ENCODE peak calls at places on chromosomes 11 and 22, in seven cellular contexts. I is K562, T is lung, O is endothelial cell, D is right atrium auricular region, U is BJ, C is omental fat pad. K is an unnamed sample.

GRCh38 chr11:66970808-66971442 is 4.2 kb upstream of the C11orf86 start:
- DNase-seq in I (peak), T (peak), O (no peak), D (peak), U (peak), C (no peak), K (no peak)

GRCh38 chr11:44226945-44227344 is 83.0 kb downstream of the ALX4 start:
- DNase-seq in I (no peak), T (no peak), O (no peak), D (no peak), U (no peak), C (no peak), K (no peak)

GRCh38 chr11:19284881-19285280 is 44.1 kb upstream of the E2F8 start:
- DNase-seq in I (no peak), T (no peak), O (no peak), D (no peak), U (no peak), C (no peak), K (no peak)

GRCh38 chr22:46735747-46736608 is 2.1 kb downstream of the CERK start:
- DNase-seq in I (no peak), T (no peak), O (peak), D (no peak), U (no peak), C (no peak), K (no peak)

GRCh38 chr11:59144579-59145345 is 2.1 kb downstream of the FAM111A start:
- DNase-seq in I (peak), T (peak), O (peak), D (peak), U (peak), C (peak), K (peak)

GRCh38 chr11:88402192-88402715 is 64.7 kb upstream of the CTSC start:
- DNase-seq in I (no peak), T (no peak), O (no peak), D (no peak), U (peak), C (no peak), K (no peak)

GRCh38 chr11:16779436-16779835 is 41.0 kb downstream of the C11orf58 start:
- DNase-seq in I (peak), T (no peak), O (no peak), D (no peak), U (no peak), C (no peak), K (no peak)

GRCh38 chr11:126477526-126478275 is 122.2 kb downstream of the ST3GAL4 start:
- DNase-seq in I (peak), T (no peak), O (no peak), D (no peak), U (no peak), C (no peak), K (no peak)

GRCh38 chr22:29260601-29261315 is 7.0 kb downstream of the RHBDD3 start:
- DNase-seq in I (no peak), T (no peak), O (no peak), D (peak), U (no peak), C (no peak), K (no peak)

GRCh38 chr11:110979696-110980095 is 265.8 kb upstream of the POU2AF2 start:
- DNase-seq in I (no peak), T (no peak), O (no peak), D (no peak), U (no peak), C (no peak), K (no peak)

DNA sequence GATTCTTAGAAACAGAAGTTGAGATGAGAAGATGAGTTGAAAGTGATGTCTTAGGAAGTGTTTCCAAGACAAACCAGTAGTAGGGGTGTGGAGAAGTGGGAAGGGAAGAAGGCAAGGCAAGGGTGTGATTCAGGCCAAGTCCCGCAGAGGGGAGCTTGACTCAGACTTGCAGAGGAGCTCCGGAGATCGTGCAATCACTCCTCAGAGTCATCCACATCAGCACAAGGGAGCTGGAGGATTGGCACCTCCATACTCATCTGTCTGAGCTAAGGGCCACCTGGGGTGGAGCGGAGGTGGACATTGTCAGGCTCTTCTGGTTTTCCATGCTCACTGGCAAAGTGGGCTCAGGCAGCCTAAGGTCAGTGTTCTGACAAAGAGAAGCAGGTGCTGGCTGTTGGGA is 44.4 kb downstream of the CHRDL2 start:
- DNase-seq in I (no peak), T (no peak), O (no peak), D (no peak), U (no peak), C (no peak), K (no peak)
- TF ChIP-seq CTCF in I (no peak), T (no peak), O (no peak), D (no peak), U (no peak), C (no peak), K (no peak)

GRCh38 chr11:48116843-48117242 is 99.8 kb upstream of the OR4B1 start:
- DNase-seq in I (peak), T (no peak), O (peak), D (no peak), U (no peak), C (no peak), K (no peak)
- TF ChIP-seq CTCF in I (peak), T (no peak), O (peak), D (peak), U (peak), C (no peak), K (no peak)

GRCh38 chr22:27997538-27997937 is 78.5 kb upstream of the PITPNB start:
- DNase-seq in I (no peak), T (no peak), O (no peak), D (no peak), U (no peak), C (no peak), K (no peak)
- TF ChIP-seq CTCF in I (no peak), T (no peak), O (no peak), D (no peak), U (no peak), C (no peak), K (no peak)

GRCh38 chr22:38881997-38882396 is 10.0 kb upstream of the CBX6 start:
- DNase-seq in I (no peak), T (no peak), O (no peak), D (no peak), U (no peak), C (no peak), K (no peak)

GRCh38 chr22:38881464-38881871 is 9.5 kb upstream of the CBX6 start:
- DNase-seq in I (no peak), T (peak), O (no peak), D (peak), U (peak), C (no peak), K (no peak)

GRCh38 chr22:38879961-38880360 is 7.9 kb upstream of the CBX6 start:
- DNase-seq in I (no peak), T (no peak), O (no peak), D (no peak), U (no peak), C (no peak), K (no peak)

GRCh38 chr22:38882972-38883622 is 11.1 kb upstream of the CBX6 start:
- DNase-seq in I (no peak), T (no peak), O (no peak), D (no peak), U (no peak), C (no peak), K (no peak)

DNA sequence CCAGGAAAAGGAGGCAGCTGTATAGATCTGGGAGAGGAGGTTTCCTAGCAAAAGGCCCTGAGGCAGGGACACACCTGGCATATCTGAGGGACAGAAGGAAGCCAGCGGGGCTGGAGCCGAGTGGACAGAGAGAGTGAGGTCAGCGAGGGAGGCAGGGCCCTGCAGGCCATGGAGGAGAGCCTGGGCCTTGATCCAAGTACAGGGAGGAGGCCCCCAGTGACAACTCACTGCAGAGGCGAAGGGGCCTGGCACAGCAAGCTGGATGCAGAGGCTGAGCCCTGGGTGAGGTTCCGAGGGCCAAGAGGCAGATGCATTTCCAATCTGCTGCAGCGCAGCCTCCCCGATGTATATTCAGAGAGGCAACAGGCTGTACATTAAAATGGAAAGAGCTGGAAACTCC is 10.5 kb upstream of the CBX6 start:
- DNase-seq in I (no peak), T (no peak), O (no peak), D (no peak), U (no peak), C (no peak), K (no peak)
- TF ChIP-seq CTCF in I (no peak), T (no peak), O (no peak), D (no peak), U (no peak), C (no peak), K (no peak)

GRCh38 chr11:33735426-33736147 is 636 bp downstream of the CD59 start:
- DNase-seq in I (peak), T (peak), O (no peak), D (no peak), U (no peak), C (no peak), K (peak)
- TF ChIP-seq CTCF in I (no peak), T (no peak), O (no peak), D (no peak), U (no peak), C (no peak), K (no peak)

GRCh38 chr11:57373146-57373545 is 7.8 kb downstream of the PRG3 start:
- DNase-seq in I (no peak), T (no peak), O (no peak), D (no peak), U (no peak), C (no peak), K (no peak)

GRCh38 chr11:57378166-57378565 is 2.8 kb downstream of the PRG3 start:
- DNase-seq in I (no peak), T (no peak), O (no peak), D (no peak), U (no peak), C (no peak), K (no peak)

GRCh38 chr11:57375490-57375889 is 5.5 kb downstream of the PRG3 start:
- DNase-seq in I (no peak), T (no peak), O (no peak), D (no peak), U (no peak), C (no peak), K (no peak)

GRCh38 chr11:57377098-57377497 is 3.9 kb downstream of the PRG3 start:
- DNase-seq in I (no peak), T (no peak), O (no peak), D (no peak), U (no peak), C (no peak), K (no peak)

DNA sequence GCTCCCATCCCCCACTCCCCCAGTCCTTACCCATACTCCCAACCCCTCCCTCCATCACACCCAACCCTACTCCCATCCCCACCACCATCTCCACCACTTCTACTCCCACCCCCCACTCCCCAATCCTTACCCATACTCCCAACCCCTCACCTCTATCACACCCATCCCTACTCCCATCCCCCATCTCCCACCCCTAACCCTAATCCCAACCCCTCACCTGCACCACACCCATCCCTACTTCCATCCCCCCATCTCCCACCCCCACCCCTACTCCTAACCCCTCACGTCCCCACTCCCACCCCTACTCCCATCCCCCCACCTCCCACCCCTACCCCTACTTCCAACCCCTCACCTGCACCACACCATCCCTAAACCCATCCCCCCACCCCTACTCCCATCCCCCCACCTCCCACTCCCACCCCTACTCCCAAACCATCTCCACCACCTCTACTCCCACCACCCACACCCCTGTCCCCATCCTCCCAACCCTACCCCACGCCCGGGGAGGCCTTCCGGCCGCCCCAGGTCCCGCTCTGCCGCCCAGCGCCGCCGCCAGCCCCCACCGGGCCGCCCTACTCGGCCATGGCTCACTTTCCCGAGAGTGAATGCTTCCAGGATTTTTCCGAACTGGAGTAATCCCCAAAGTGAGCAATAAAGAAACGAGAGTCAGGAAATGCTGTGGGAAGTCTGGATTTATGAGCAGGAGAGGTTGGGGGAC is 4.7 kb downstream of the PRG3 start:
- DNase-seq in I (no peak), T (no peak), O (no peak), D (no peak), U (no peak), C (no peak), K (no peak)
- TF ChIP-seq CTCF in I (no peak), T (no peak), O (no peak), D (no peak), U (no peak), C (no peak), K (no peak)

K was measured in natural killer cell.